ENCODE peak calls at places on chromosome 13, in five cellular contexts. One of them, this sample, is unnamed.

GRCh38 chr13:39186205-39186880 is 148.1 kb downstream of the NHLRC3 start:
- DNase-seq in psoas muscle: no peak
- DNase-seq in NB4: no peak
- DNase-seq in lung: no peak
- DNase-seq in choroid plexus epithelial cell: no peak
- DNase-seq in this sample: no peak

GRCh38 chr13:40536443-40537113 is 129.9 kb downstream of the FOXO1 start:
- DNase-seq in psoas muscle: no peak
- DNase-seq in NB4: peak
- DNase-seq in lung: no peak
- DNase-seq in choroid plexus epithelial cell: no peak
- DNase-seq in this sample: no peak

GRCh38 chr13:94352057-94352456 is 127.4 kb downstream of the DCT start:
- DNase-seq in psoas muscle: no peak
- DNase-seq in NB4: no peak
- DNase-seq in lung: no peak
- DNase-seq in choroid plexus epithelial cell: peak
- DNase-seq in this sample: no peak

GRCh38 chr13:51801631-51802099 is 2.3 kb downstream of the DHRS12 start:
- DNase-seq in psoas muscle: peak
- DNase-seq in NB4: no peak
- DNase-seq in lung: peak
- DNase-seq in choroid plexus epithelial cell: no peak
- DNase-seq in this sample: no peak

GRCh38 chr13:43113603-43114002 is 90.2 kb downstream of the DNAJC15 start:
- DNase-seq in psoas muscle: no peak
- DNase-seq in NB4: no peak
- DNase-seq in lung: no peak
- DNase-seq in choroid plexus epithelial cell: peak
- DNase-seq in this sample: no peak

GRCh38 chr13:46296920-46297319 is 85.2 kb downstream of the LRRC63 start:
- DNase-seq in psoas muscle: no peak
- DNase-seq in NB4: peak
- DNase-seq in lung: no peak
- DNase-seq in choroid plexus epithelial cell: peak
- DNase-seq in this sample: peak

GRCh38 chr13:33490461-33491327 is 205.1 kb upstream of the STARD13 start:
- DNase-seq in psoas muscle: no peak
- DNase-seq in NB4: no peak
- DNase-seq in lung: no peak
- DNase-seq in choroid plexus epithelial cell: peak
- DNase-seq in this sample: no peak

GRCh38 chr13:81480634-81481033 is 1139.7 kb upstream of the SPRY2 start:
- DNase-seq in psoas muscle: no peak
- DNase-seq in NB4: no peak
- DNase-seq in lung: no peak
- DNase-seq in choroid plexus epithelial cell: peak
- DNase-seq in this sample: no peak

GRCh38 chr13:67258482-67258881 is 28.3 kb upstream of the PCDH9 start:
- DNase-seq in psoas muscle: no peak
- DNase-seq in NB4: no peak
- DNase-seq in lung: no peak
- DNase-seq in choroid plexus epithelial cell: no peak
- DNase-seq in this sample: no peak

GRCh38 chr13:110565296-110565695 is 3.8 kb upstream of the RAB20 start:
- DNase-seq in psoas muscle: no peak
- DNase-seq in NB4: no peak
- DNase-seq in lung: no peak
- DNase-seq in choroid plexus epithelial cell: peak
- DNase-seq in this sample: no peak
- TF ChIP-seq CTCF in psoas muscle: no peak
- TF ChIP-seq CTCF in NB4: no peak
- TF ChIP-seq CTCF in lung: no peak
- TF ChIP-seq CTCF in choroid plexus epithelial cell: peak
- TF ChIP-seq CTCF in this sample: no peak

GRCh38 chr13:106103779-106104178 is 431.7 kb downstream of the EFNB2 start:
- DNase-seq in psoas muscle: no peak
- DNase-seq in NB4: peak
- DNase-seq in lung: no peak
- DNase-seq in choroid plexus epithelial cell: peak
- DNase-seq in this sample: no peak
- H3K4me3 ChIP-seq in psoas muscle: no peak
- H3K4me3 ChIP-seq in NB4: no peak
- H3K4me3 ChIP-seq in lung: no peak
- H3K4me3 ChIP-seq in choroid plexus epithelial cell: no peak
- H3K4me3 ChIP-seq in this sample: no peak

GRCh38 chr13:21913010-21913409 is 242.1 kb downstream of the FGF9 start:
- DNase-seq in psoas muscle: no peak
- DNase-seq in NB4: peak
- DNase-seq in lung: no peak
- DNase-seq in choroid plexus epithelial cell: no peak
- DNase-seq in this sample: no peak
- TF ChIP-seq CTCF in psoas muscle: no peak
- TF ChIP-seq CTCF in NB4: peak
- TF ChIP-seq CTCF in lung: no peak
- TF ChIP-seq CTCF in choroid plexus epithelial cell: no peak
- TF ChIP-seq CTCF in this sample: no peak

GRCh38 chr13:50713849-50714248 is 129.6 kb downstream of the DLEU7 start:
- DNase-seq in psoas muscle: no peak
- DNase-seq in NB4: peak
- DNase-seq in lung: no peak
- DNase-seq in choroid plexus epithelial cell: peak
- DNase-seq in this sample: peak
- H3K4me3 ChIP-seq in psoas muscle: no peak
- H3K4me3 ChIP-seq in NB4: peak
- H3K4me3 ChIP-seq in lung: no peak
- H3K4me3 ChIP-seq in choroid plexus epithelial cell: no peak
- H3K4me3 ChIP-seq in this sample: no peak

DNA sequence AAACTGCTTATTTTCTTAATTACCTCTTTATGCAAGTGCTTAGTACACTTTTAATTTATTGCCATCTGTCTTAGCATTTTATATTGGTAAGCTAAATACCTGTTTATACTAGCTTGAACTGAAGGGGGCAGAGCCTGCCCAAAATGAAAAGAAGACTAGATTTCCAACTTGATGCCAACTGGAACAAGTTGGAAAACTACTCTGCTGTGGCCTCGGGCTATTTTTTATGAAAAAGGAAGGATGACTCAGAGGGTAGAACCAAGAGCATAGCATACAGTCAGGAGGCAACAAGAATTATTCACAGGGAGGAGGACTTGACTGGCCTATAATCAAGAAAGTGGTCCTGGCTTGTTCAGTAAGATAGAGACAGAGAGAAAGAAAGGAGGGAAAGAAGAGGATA is 150.3 kb downstream of the NDFIP2 start:
- DNase-seq in psoas muscle: no peak
- DNase-seq in NB4: peak
- DNase-seq in lung: no peak
- DNase-seq in choroid plexus epithelial cell: peak
- DNase-seq in this sample: peak
- TF ChIP-seq CTCF in psoas muscle: peak
- TF ChIP-seq CTCF in NB4: peak
- TF ChIP-seq CTCF in lung: no peak
- TF ChIP-seq CTCF in choroid plexus epithelial cell: peak
- TF ChIP-seq CTCF in this sample: peak

DNA sequence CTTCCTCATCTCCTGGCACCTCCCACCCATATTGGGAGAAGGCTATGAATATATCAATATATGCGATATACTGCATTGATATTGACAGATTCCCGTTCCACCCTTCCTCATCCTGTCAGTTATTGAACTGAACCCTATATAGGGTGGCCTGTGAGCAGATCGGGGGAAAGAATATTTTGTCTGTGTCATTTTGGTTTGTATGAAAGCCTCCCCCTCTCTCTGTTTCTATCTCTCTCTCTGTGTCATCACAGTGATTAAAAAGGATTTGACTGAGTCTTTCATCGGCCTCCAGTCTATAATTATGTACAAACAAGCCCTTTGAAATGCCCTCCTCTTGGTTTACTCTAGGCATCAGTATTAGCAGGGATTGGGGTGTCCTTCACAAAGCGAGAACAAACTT is 35.7 kb downstream of the RASL11A start:
- DNase-seq in psoas muscle: no peak
- DNase-seq in NB4: no peak
- DNase-seq in lung: no peak
- DNase-seq in choroid plexus epithelial cell: no peak
- DNase-seq in this sample: no peak
- H3K4me3 ChIP-seq in psoas muscle: no peak
- H3K4me3 ChIP-seq in NB4: no peak
- H3K4me3 ChIP-seq in lung: no peak
- H3K4me3 ChIP-seq in choroid plexus epithelial cell: no peak
- H3K4me3 ChIP-seq in this sample: no peak

GRCh38 chr13:97030705-97031452 is 36.6 kb upstream of the OXGR1 start:
- DNase-seq in psoas muscle: no peak
- DNase-seq in NB4: peak
- DNase-seq in lung: no peak
- DNase-seq in choroid plexus epithelial cell: peak
- DNase-seq in this sample: peak
- TF ChIP-seq CTCF in psoas muscle: no peak
- TF ChIP-seq CTCF in NB4: no peak
- TF ChIP-seq CTCF in lung: no peak
- TF ChIP-seq CTCF in choroid plexus epithelial cell: peak
- TF ChIP-seq CTCF in this sample: peak

GRCh38 chr13:114118086-114118762 is 14.2 kb downstream of the RASA3 start:
- DNase-seq in psoas muscle: peak
- DNase-seq in NB4: no peak
- DNase-seq in lung: no peak
- DNase-seq in choroid plexus epithelial cell: no peak
- DNase-seq in this sample: no peak

GRCh38 chr13:114116734-114117133 is 15.7 kb downstream of the RASA3 start:
- DNase-seq in psoas muscle: no peak
- DNase-seq in NB4: no peak
- DNase-seq in lung: no peak
- DNase-seq in choroid plexus epithelial cell: no peak
- DNase-seq in this sample: no peak

GRCh38 chr13:114113961-114114360 is 18.5 kb downstream of the RASA3 start:
- DNase-seq in psoas muscle: no peak
- DNase-seq in NB4: no peak
- DNase-seq in lung: no peak
- DNase-seq in choroid plexus epithelial cell: no peak
- DNase-seq in this sample: no peak

GRCh38 chr13:114115191-114115671 is 17.2 kb downstream of the RASA3 start:
- DNase-seq in psoas muscle: peak
- DNase-seq in NB4: peak
- DNase-seq in lung: no peak
- DNase-seq in choroid plexus epithelial cell: peak
- DNase-seq in this sample: no peak

GRCh38 chr13:114115796-114116195 is 16.6 kb downstream of the RASA3 start:
- DNase-seq in psoas muscle: no peak
- DNase-seq in NB4: no peak
- DNase-seq in lung: no peak
- DNase-seq in choroid plexus epithelial cell: no peak
- DNase-seq in this sample: no peak
- H3K4me3 ChIP-seq in psoas muscle: no peak
- H3K4me3 ChIP-seq in NB4: no peak
- H3K4me3 ChIP-seq in lung: no peak
- H3K4me3 ChIP-seq in choroid plexus epithelial cell: no peak
- H3K4me3 ChIP-seq in this sample: no peak

DNA sequence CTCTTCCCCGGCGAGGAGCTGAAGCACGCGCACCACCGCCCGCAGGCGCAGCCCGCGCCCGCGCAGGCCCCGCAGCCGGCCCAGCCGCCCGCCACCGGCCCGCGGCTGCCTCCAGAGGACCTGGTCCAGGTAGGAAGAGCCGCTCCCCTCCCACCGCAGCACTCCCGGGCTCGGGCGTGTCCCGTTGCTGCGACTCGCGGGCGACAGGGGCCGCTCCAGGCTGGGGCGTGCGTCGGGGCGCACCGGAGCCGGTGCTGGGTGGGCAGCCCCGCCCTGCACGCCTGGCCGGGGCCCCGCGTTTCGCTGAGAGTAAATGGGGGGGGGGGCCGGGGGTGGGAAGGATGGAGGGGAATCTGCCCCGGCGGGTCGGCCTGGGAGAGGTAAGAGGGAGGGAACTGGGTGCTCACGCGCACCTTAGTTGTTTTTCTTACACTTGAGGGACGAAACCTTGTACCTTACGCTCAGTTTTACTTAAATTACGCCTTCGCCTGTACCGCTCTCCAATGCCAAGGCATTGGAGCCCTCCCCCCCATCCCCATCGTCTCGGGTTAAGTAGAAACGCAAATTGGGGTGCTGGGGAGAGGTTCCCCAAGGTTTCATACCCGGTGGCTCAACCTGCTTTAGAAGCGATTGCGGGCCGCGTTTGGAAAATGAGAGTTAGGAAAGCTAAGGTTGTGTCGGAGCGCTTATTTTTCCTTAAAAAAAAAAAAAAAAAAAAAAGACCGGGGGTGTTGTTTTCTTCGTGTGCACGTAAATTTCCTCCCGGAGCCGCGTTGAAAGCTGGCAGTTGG is 850 bp downstream of the KLF5 start:
- DNase-seq in psoas muscle: peak
- DNase-seq in NB4: peak
- DNase-seq in lung: peak
- DNase-seq in choroid plexus epithelial cell: peak
- DNase-seq in this sample: no peak
- TF ChIP-seq CTCF in psoas muscle: peak
- TF ChIP-seq CTCF in NB4: no peak
- TF ChIP-seq CTCF in lung: no peak
- TF ChIP-seq CTCF in choroid plexus epithelial cell: no peak
- TF ChIP-seq CTCF in this sample: no peak